ENCODE peak calls at places on chromosomes 11 and 22, in four cellular contexts. N is RCC 7860; I is stromal cell of bone marrow; W is stimulated activated CD4-positive, alpha-beta T cell treated with anti-CD3 and anti-CD28 coated beads, TNF-alpha, amount 100 ng/mL, for 48 hours. R is an unnamed sample.

GRCh38 chr11:27116684-27117083 is 76.1 kb downstream of the BBOX1 start:
- DNase-seq in N (no peak), I (peak), W (no peak), R (peak)

GRCh38 chr11:131495417-131495816 is 125.0 kb downstream of the NTM start:
- DNase-seq in N (no peak), I (no peak), W (no peak), R (no peak)

GRCh38 chr11:6693342-6694228 is 10.4 kb upstream of the MRPL17 start:
- DNase-seq in N (peak), I (peak), W (no peak), R (peak)

GRCh38 chr11:415640-416041 is 842 bp upstream of the SIGIRR start:
- DNase-seq in N (no peak), I (no peak), W (no peak), R (no peak)

GRCh38 chr22:24424001-24424900 is 3.1 kb upstream of the ADORA2A start:
- DNase-seq in N (no peak), I (no peak), W (no peak), R (no peak)

GRCh38 chr11:7020183-7020917 is at the start of the genes NLRP14 and ZNF214:
- DNase-seq in N (peak), I (peak), W (no peak), R (peak)

GRCh38 chr22:24417901-24418641 is 9.3 kb upstream of the ADORA2A start:
- DNase-seq in N (no peak), I (no peak), W (no peak), R (no peak)

GRCh38 chr11:74819400-74819799 is 70.8 kb downstream of the RNF169 start:
- DNase-seq in N (no peak), I (no peak), W (no peak), R (no peak)

GRCh38 chr11:14578551-14578956 is 58.4 kb upstream of the PSMA1 start:
- DNase-seq in N (no peak), I (no peak), W (peak), R (peak)

GRCh38 chr22:46349238-46349637 is 13.7 kb downstream of the TRMU start:
- DNase-seq in N (no peak), I (no peak), W (no peak), R (no peak)

GRCh38 chr22:21568207-21569075 is 927 bp downstream of the UBE2L3 start:
- DNase-seq in N (peak), I (no peak), W (no peak), R (no peak)

GRCh38 chr22:31082606-31083376 is 1.7 kb downstream of the SMTN start:
- DNase-seq in N (no peak), I (no peak), W (peak), R (no peak)

GRCh38 chr22:21866821-21867527 is 471 bp downstream of the MAPK1 start:
- DNase-seq in N (no peak), I (no peak), W (no peak), R (no peak)

GRCh38 chr11:74679513-74679865 is 51.7 kb downstream of the CHRDL2 start:
- DNase-seq in N (no peak), I (no peak), W (no peak), R (no peak)

GRCh38 chr22:30245985-30246901 is at the start of gene LIF:
- DNase-seq in N (no peak), I (peak), W (no peak), R (no peak)

GRCh38 chr11:17596711-17597110 is 49.7 kb downstream of the OTOG start:
- DNase-seq in N (no peak), I (no peak), W (no peak), R (no peak)

GRCh38 chr11:20056109-20057054 is 103.9 kb downstream of the DBX1 start:
- DNase-seq in N (no peak), I (no peak), W (no peak), R (no peak)

GRCh38 chr11:34044664-34045485 is 6.7 kb upstream of the CAPRIN1 start:
- DNase-seq in N (no peak), I (peak), W (peak), R (peak)

GRCh38 chr22:49011379-49011768 is 816.3 kb downstream of the BRD1 start:
- DNase-seq in N (no peak), I (no peak), W (no peak), R (no peak)

GRCh38 chr11:74388678-74389327 is 9.4 kb downstream of the PGM2L1 start:
- DNase-seq in N (peak), I (peak), W (peak), R (no peak)

GRCh38 chr11:112795896-112796686 is 165.1 kb upstream of the NCAM1 start:
- DNase-seq in N (peak), I (no peak), W (no peak), R (no peak)

GRCh38 chr11:10617551-10617950 is 49.1 kb upstream of the LYVE1 start:
- DNase-seq in N (no peak), I (no peak), W (no peak), R (no peak)

GRCh38 chr11:46012185-46012584 is 89.7 kb downstream of the LARGE2 start:
- DNase-seq in N (no peak), I (no peak), W (no peak), R (no peak)

GRCh38 chr22:38240734-38241252 is 32.0 kb downstream of the TMEM184B start:
- DNase-seq in N (peak), I (peak), W (no peak), R (peak)

GRCh38 chr22:24069721-24070120 is 58.6 kb downstream of the CABIN1 start:
- DNase-seq in N (no peak), I (no peak), W (no peak), R (no peak)

GRCh38 chr11:7469351-7469865 is 15.9 kb upstream of the OLFML1 start:
- DNase-seq in N (no peak), I (no peak), W (no peak), R (no peak)

GRCh38 chr11:20963596-20963995 is 294.2 kb downstream of the NELL1 start:
- DNase-seq in N (no peak), I (no peak), W (no peak), R (no peak)

GRCh38 chr11:109933126-109933525 is 160.1 kb upstream of the ZC3H12C start:
- DNase-seq in N (peak), I (no peak), W (no peak), R (no peak)

GRCh38 chr11:69385832-69386415 is 92.0 kb downstream of the MYEOV start:
- DNase-seq in N (no peak), I (no peak), W (no peak), R (no peak)